ENCODE peak calls at places on chromosome 13, in seven cellular contexts. O is stimulated activated CD8-positive, alpha-beta memory T cell treated with anti-CD3 and anti-CD28 coated beads, Interleukin-15, amount 100 ng/mL, for 4 hours; F is hepatocyte; C is progenitor cell of endocrine pancreas; W is neuronal stem cell; X is stimulated activated CD4-positive, alpha-beta T cell treated with anti-CD3 and anti-CD28 coated beads, Interleukin-4, amount 100 ng/mL, for 4 hours; Q is OCI-LY7. H is an unnamed sample.

GRCh38 chr13:109400192-109400591 is 386.2 kb downstream of the IRS2 start:
- DNase-seq in Q (no peak), C (no peak), O (no peak), X (no peak), W (no peak), F (no peak), H (peak; percentile 58)

GRCh38 chr13:104525467-104525866 is 1459.2 kb upstream of the SLC10A2 start:
- DNase-seq in W (no peak), X (no peak), F (no peak), C (no peak), Q (no peak), O (no peak), H (no peak)

GRCh38 chr13:67299731-67300130 is 69.6 kb upstream of the PCDH9 start:
- DNase-seq in O (no peak), X (no peak), Q (no peak), C (no peak), W (no peak), F (no peak), H (no peak)

GRCh38 chr13:78593652-78594494 is 9.5 kb downstream of the POU4F1 start:
- DNase-seq in F (no peak), C (no peak), X (no peak), W (peak; percentile 56), O (no peak), Q (no peak), H (no peak)

GRCh38 chr13:89862691-89863036 is 1484.8 kb upstream of the MIR17HG start:
- DNase-seq in W (no peak), F (no peak), Q (no peak), C (no peak), O (no peak), X (no peak), H (no peak)

GRCh38 chr13:98344392-98344791 is 167.3 kb upstream of the RNF113B start:
- DNase-seq in F (no peak), W (no peak), C (no peak), Q (no peak), O (no peak), X (no peak), H (no peak)

GRCh38 chr13:73691891-73692290 is 442.3 kb downstream of the KLF12 start:
- DNase-seq in Q (no peak), W (no peak), X (no peak), C (no peak), O (no peak), F (no peak), H (no peak)

GRCh38 chr13:113981201-113981605 is 7.3 kb upstream of the C13orf46 start:
- DNase-seq in O (no peak), X (no peak), F (no peak), W (no peak), Q (no peak), C (no peak), H (no peak)

GRCh38 chr13:30679483-30680330 is 55.6 kb upstream of the ALOX5AP start:
- DNase-seq in C (no peak), W (no peak), O (no peak), Q (peak; percentile 69), X (no peak), F (peak; percentile 29), H (no peak)

GRCh38 chr13:24168392-24168750 is 7.9 kb downstream of the SPATA13 start:
- DNase-seq in X (no peak), F (no peak), W (no peak), O (no peak), C (no peak), Q (no peak), H (no peak)

GRCh38 chr13:50026788-50027473 is 11.7 kb downstream of the KCNRG start:
- DNase-seq in O (no peak), F (no peak), C (no peak), W (no peak), Q (peak; percentile 57), X (no peak), H (no peak)

GRCh38 chr13:42409061-42409460 is 137.1 kb downstream of the AKAP11 start:
- DNase-seq in Q (no peak), X (no peak), F (no peak), O (no peak), C (no peak), W (no peak), H (no peak)

H was measured in trophoblast cell.